ENCODE peak calls at places on chromosome 10, in seven cellular contexts. B, G, Z, A, Y, F and D are unnamed samples.

GRCh38 chr10:90999512-91000172 is 78.8 kb upstream of the ANKRD1 start:
- DNase-seq in Z (no peak), Y (no peak), F (no peak), B (no peak), A (peak), G (no peak), D (no peak)

GRCh38 chr10:17115683-17116082 is 13.9 kb downstream of the CUBN start:
- DNase-seq in Z (no peak), Y (no peak), B (peak), A (no peak), F (no peak), G (no peak), D (no peak)

GRCh38 chr10:91613411-91614253 is 19.2 kb downstream of the PPP1R3C start:
- DNase-seq in F (no peak), B (peak), G (no peak), Y (no peak), A (no peak), Z (no peak), D (no peak)

GRCh38 chr10:97718659-97719142 is 5.2 kb downstream of the MARVELD1 start:
- DNase-seq in G (peak), Y (peak), F (peak), B (peak), A (no peak), Z (peak), D (peak)

GRCh38 chr10:89262331-89263020 is 10.9 kb upstream of the LIPA start:
- DNase-seq in G (no peak), A (no peak), B (no peak), Y (no peak), Z (no peak), F (no peak), D (no peak)

GRCh38 chr10:45375101-45375500 is 1.1 kb downstream of the ALOX5 start:
- DNase-seq in A (no peak), B (no peak), Y (no peak), Z (no peak), F (no peak), G (no peak), D (no peak)

GRCh38 chr10:128324058-128324457 is 197.8 kb upstream of the MKI67 start:
- DNase-seq in A (no peak), Y (peak), B (no peak), Z (peak), G (no peak), F (no peak), D (peak)

GRCh38 chr10:69829792-69830191 is 28.1 kb downstream of the COL13A1 start:
- DNase-seq in Y (no peak), B (no peak), A (no peak), Z (no peak), F (no peak), G (no peak), D (no peak)

GRCh38 chr10:53314856-53315255 is 542.3 kb upstream of the MBL2 start:
- DNase-seq in Z (no peak), B (no peak), F (no peak), G (no peak), A (no peak), Y (no peak), D (no peak)

GRCh38 chr10:110216942-110217341 is 9.5 kb downstream of the MXI1 start:
- DNase-seq in Z (no peak), A (no peak), Y (no peak), G (no peak), F (no peak), B (no peak), D (no peak)

GRCh38 chr10:98461500-98461842 is 14.7 kb upstream of the HPS1 start:
- DNase-seq in A (no peak), G (no peak), Y (no peak), Z (no peak), B (no peak), F (no peak), D (no peak)

GRCh38 chr10:99926925-99927718 is 82.6 kb downstream of the DNMBP start:
- DNase-seq in G (peak), F (no peak), B (no peak), Y (peak), A (no peak), Z (peak), D (peak)

GRCh38 chr10:128087884-128088695 is 38.1 kb downstream of the MKI67 start:
- DNase-seq in G (no peak), Z (no peak), B (peak), Y (no peak), A (no peak), F (peak), D (no peak)

GRCh38 chr10:111560042-111560441 is 483.2 kb downstream of the ADRA2A start:
- DNase-seq in B (no peak), G (no peak), Y (peak), F (no peak), Z (no peak), A (no peak), D (no peak)

GRCh38 chr10:13997650-13998049 is 333.1 kb downstream of the FRMD4A start:
- DNase-seq in Y (no peak), Z (no peak), A (no peak), F (no peak), G (no peak), B (no peak), D (no peak)

GRCh38 chr10:77603529-77603927 is 34.1 kb downstream of the KCNMA1 start:
- DNase-seq in Y (no peak), A (no peak), Z (peak), B (no peak), G (no peak), F (no peak), D (peak)

GRCh38 chr10:29687411-29688160 is 52.8 kb upstream of the SVIL start:
- DNase-seq in Y (no peak), A (no peak), B (no peak), F (no peak), G (no peak), Z (peak), D (no peak)

GRCh38 chr10:66671562-66671961 is 254.3 kb upstream of the LRRTM3 start:
- DNase-seq in A (no peak), F (no peak), G (no peak), B (no peak), Z (no peak), Y (no peak), D (no peak)

GRCh38 chr10:11242443-11243386 is 225.0 kb downstream of the CELF2 start:
- DNase-seq in Z (no peak), Y (no peak), A (peak), F (no peak), B (no peak), G (peak), D (peak)

GRCh38 chr10:125208854-125209545 is 48.6 kb upstream of the CTBP2 start:
- DNase-seq in B (no peak), Z (no peak), A (no peak), Y (no peak), F (no peak), G (peak), D (no peak)

GRCh38 chr10:78775891-78776290 is 292.9 kb upstream of the ZMIZ1 start:
- DNase-seq in Z (no peak), B (no peak), F (no peak), G (no peak), A (no peak), Y (no peak), D (no peak)

GRCh38 chr10:23094786-23095403 is 484 bp upstream of the MSRB2 start:
- DNase-seq in Z (no peak), Y (no peak), A (no peak), G (no peak), B (no peak), F (no peak), D (no peak)

GRCh38 chr10:51895209-51895608 is 195.8 kb upstream of the CSTF2T start:
- DNase-seq in Y (peak), B (no peak), A (no peak), F (peak), G (peak), Z (no peak), D (no peak)

GRCh38 chr10:49600781-49601400 is 9.2 kb upstream of the SLC18A3 start:
- DNase-seq in Y (no peak), G (no peak), F (no peak), B (no peak), Z (no peak), A (no peak), D (no peak)

GRCh38 chr10:127427926-127428325 is 121.2 kb upstream of the NPS start:
- DNase-seq in Z (no peak), A (no peak), Y (no peak), B (no peak), G (no peak), F (no peak), D (no peak)

GRCh38 chr10:123146892-123147634 is 873 bp upstream of the HMX2 start:
- DNase-seq in Z (no peak), Y (no peak), A (no peak), G (no peak), F (no peak), B (no peak), D (no peak)

GRCh38 chr10:61642073-61642637 is 20.6 kb upstream of the CABCOCO1 start:
- DNase-seq in Z (no peak), F (no peak), G (no peak), A (no peak), B (no peak), Y (no peak), D (no peak)

GRCh38 chr10:62528441-62528840 is 154.3 kb downstream of the ZNF365 start:
- DNase-seq in F (no peak), Y (no peak), B (no peak), G (no peak), Z (no peak), A (peak), D (no peak)

GRCh38 chr10:127196227-127196954 is at the start of gene INSYN2A:
- DNase-seq in G (peak), Y (peak), Z (no peak), F (no peak), A (no peak), B (peak), D (peak)

GRCh38 chr10:124150189-124150806 is 56.9 kb upstream of the CHST15 start:
- DNase-seq in G (no peak), Y (no peak), F (no peak), A (no peak), Z (no peak), B (no peak), D (no peak)

GRCh38 chr10:77504870-77505257 is 132.7 kb downstream of the KCNMA1 start:
- DNase-seq in B (peak), Y (no peak), A (no peak), G (no peak), Z (peak), F (no peak), D (no peak)

GRCh38 chr10:112783653-112784426 is 166.2 kb upstream of the TCF7L2 start:
- DNase-seq in G (no peak), B (no peak), Z (no peak), Y (no peak), A (no peak), F (no peak), D (no peak)

GRCh38 chr10:118939216-118940007 is 90.1 kb upstream of the NANOS1 start:
- DNase-seq in Y (no peak), G (no peak), Z (no peak), F (no peak), B (no peak), A (no peak), D (no peak)

GRCh38 chr10:8810677-8811076 is 756.2 kb downstream of the GATA3 start:
- DNase-seq in Z (no peak), A (no peak), Y (no peak), B (no peak), G (no peak), F (no peak), D (no peak)

GRCh38 chr10:102673235-102673634 is 29.0 kb downstream of the TRIM8 start:
- DNase-seq in F (no peak), A (no peak), G (peak), B (no peak), Y (no peak), Z (no peak), D (no peak)

GRCh38 chr10:119715628-119716505 is 10.0 kb upstream of the INPP5F start:
- DNase-seq in Y (no peak), A (no peak), G (no peak), B (no peak), F (no peak), Z (peak), D (no peak)

GRCh38 chr10:31603245-31604087 is 284.4 kb downstream of the ZEB1 start:
- DNase-seq in Z (peak), F (peak), A (peak), B (peak), G (peak), Y (peak), D (peak)

GRCh38 chr10:104056619-104057273 is 28.9 kb downstream of the COL17A1 start:
- DNase-seq in F (no peak), B (no peak), Y (no peak), Z (no peak), G (no peak), A (no peak), D (no peak)

GRCh38 chr10:104061196-104061595 is 24.5 kb downstream of the COL17A1 start:
- DNase-seq in A (no peak), F (no peak), Y (no peak), Z (no peak), G (no peak), B (no peak), D (no peak)

GRCh38 chr10:104059364-104059763 is 26.3 kb downstream of the COL17A1 start:
- DNase-seq in Y (no peak), Z (no peak), B (no peak), G (no peak), A (no peak), F (no peak), D (no peak)

GRCh38 chr10:104054430-104054829 is 31.2 kb downstream of the COL17A1 start:
- DNase-seq in A (no peak), G (no peak), Z (no peak), B (peak), Y (no peak), F (no peak), D (no peak)

DNA sequence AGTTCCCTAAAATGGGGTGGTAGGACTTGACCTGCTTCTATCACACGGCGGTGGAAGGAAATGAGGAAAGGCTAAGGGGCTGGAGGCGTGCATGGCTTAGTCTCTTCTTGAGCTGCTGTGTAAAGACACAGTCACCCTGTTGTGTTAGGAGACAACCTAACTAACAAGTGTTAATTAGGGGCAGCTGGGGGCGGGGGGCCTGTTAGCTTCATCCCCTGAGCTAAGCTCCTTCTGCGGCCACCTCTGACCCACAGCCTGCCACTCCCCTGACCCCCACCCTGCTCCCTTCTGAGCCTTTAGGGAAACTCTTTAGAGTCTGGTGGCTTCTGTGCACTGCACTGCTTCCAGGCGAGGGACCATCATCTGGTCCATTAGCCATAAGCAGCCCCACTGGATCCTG is 28.0 kb downstream of the COL17A1 start:
- DNase-seq in Y (no peak), B (no peak), Z (no peak), G (no peak), A (no peak), F (no peak), D (no peak)
- TF ChIP-seq POLR2A in Y (no peak), B (no peak), Z (no peak), G (no peak), A (no peak), F (no peak), D (no peak)

DNA sequence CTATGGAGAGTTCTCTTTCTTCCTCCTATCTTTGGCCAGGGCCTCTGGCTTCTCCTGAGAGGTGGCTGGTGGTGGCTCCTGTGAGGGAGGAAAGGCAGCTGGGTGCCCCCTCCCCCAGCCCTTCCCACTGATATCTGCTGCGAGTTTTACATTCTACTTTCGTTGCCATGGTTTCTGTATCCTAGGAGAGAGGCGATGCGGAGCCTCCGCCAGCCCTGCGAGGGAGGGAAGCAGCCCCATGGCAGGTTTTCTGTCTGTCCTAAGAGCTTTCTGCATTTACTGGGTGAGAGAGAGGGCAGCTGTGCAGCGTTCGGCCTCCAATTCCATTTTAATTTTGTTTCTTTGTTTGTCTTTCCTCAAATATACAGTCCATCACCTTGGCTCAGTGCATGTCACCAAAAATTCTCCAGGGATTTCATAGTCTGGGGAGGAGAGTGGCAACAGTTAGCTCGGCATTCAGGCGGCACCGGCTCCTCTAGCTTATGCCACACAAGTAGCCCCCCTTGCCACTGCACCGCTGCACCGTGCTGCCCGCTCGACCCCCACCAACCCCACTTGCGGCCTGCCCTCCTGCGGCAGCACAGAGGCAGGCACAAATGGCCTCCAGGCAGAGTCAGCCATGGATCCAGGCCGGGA is 20.4 kb downstream of the DNAJB12 start:
- DNase-seq in B (no peak), F (no peak), Z (no peak), A (no peak), Y (no peak), G (peak), D (no peak)
- TF ChIP-seq EP300 in B (no peak), F (no peak), Z (no peak), A (no peak), Y (no peak), G (no peak), D (no peak)

GRCh38 chr10:63722537-63722936 is 201.3 kb downstream of the REEP3 start:
- DNase-seq in F (no peak), B (no peak), Z (no peak), A (no peak), G (no peak), Y (no peak), D (no peak)
- H3K27ac ChIP-seq in F (peak), B (no peak), Z (peak), A (no peak), G (no peak), Y (peak), D (peak)

GRCh38 chr10:36788152-36788551 is 337.2 kb upstream of the ANKRD30A start:
- DNase-seq in B (no peak), A (no peak), Z (no peak), F (no peak), G (no peak), Y (no peak), D (no peak)

GRCh38 chr10:36794981-36795380 is 330.4 kb upstream of the ANKRD30A start:
- DNase-seq in Z (no peak), G (no peak), B (no peak), A (no peak), F (no peak), Y (no peak), D (no peak)

GRCh38 chr10:36790000-36790399 is 335.4 kb upstream of the ANKRD30A start:
- DNase-seq in Z (no peak), A (no peak), B (no peak), G (no peak), Y (no peak), F (no peak), D (no peak)
- TF ChIP-seq POLR2A in Z (no peak), A (no peak), B (no peak), G (no peak), Y (no peak), F (no peak), D (no peak)

GRCh38 chr10:7152341-7152740 is 258.5 kb downstream of the SFMBT2 start:
- DNase-seq in B (no peak), Z (no peak), A (no peak), F (no peak), G (no peak), Y (no peak), D (no peak)

GRCh38 chr10:7151538-7151937 is 259.3 kb downstream of the SFMBT2 start:
- DNase-seq in Y (no peak), Z (no peak), F (no peak), A (no peak), B (no peak), G (no peak), D (no peak)

GRCh38 chr10:7153750-7154149 is 257.1 kb downstream of the SFMBT2 start:
- DNase-seq in Z (no peak), G (no peak), Y (no peak), F (no peak), B (no peak), A (no peak), D (no peak)

GRCh38 chr10:7150349-7150748 is 260.5 kb downstream of the SFMBT2 start:
- DNase-seq in Z (no peak), G (no peak), B (no peak), A (no peak), Y (no peak), F (no peak), D (no peak)

GRCh38 chr10:7152982-7153381 is 257.9 kb downstream of the SFMBT2 start:
- DNase-seq in Y (no peak), A (no peak), G (no peak), F (no peak), Z (no peak), B (no peak), D (no peak)
- TF ChIP-seq EP300 in Y (no peak), A (no peak), G (no peak), F (no peak), Z (no peak), B (no peak), D (no peak)